ENCODE peak calls at places on chromosomes 11 and 22, in five cellular contexts. Y, W, G, N and K are unnamed samples.

GRCh38 chr11:3835100-3835485 is 5.7 kb downstream of the RHOG start:
- DNase-seq in Y (no peak), W (no peak), G (no peak), N (peak; percentile 19), K (no peak)

GRCh38 chr11:103338621-103339484 is 229.6 kb downstream of the DYNC2H1 start:
- DNase-seq in Y (no peak), W (peak; percentile 67), G (no peak), N (peak; percentile 80), K (peak; percentile 36)

GRCh38 chr11:13826505-13827278 is 135.8 kb upstream of the SPON1 start:
- DNase-seq in Y (no peak), W (no peak), G (peak; percentile 22), N (no peak), K (peak; percentile 48)

GRCh38 chr11:1113405-1114201 is 38.9 kb downstream of the MUC2 start:
- DNase-seq in Y (no peak), W (no peak), G (no peak), N (no peak), K (no peak)

GRCh38 chr22:30078320-30079311 is 1.6 kb upstream of the HORMAD2 start:
- DNase-seq in Y (no peak), W (no peak), G (no peak), N (no peak), K (peak; percentile 11)

GRCh38 chr22:17368144-17368726 is 1.0 kb upstream of the CECR2 start:
- DNase-seq in Y (no peak), W (no peak), G (peak; percentile 17), N (no peak), K (no peak)

GRCh38 chr11:368414-369335 is 624 bp upstream of the B4GALNT4 start:
- DNase-seq in Y (no peak), W (peak; percentile 7), G (peak; percentile 61), N (peak; percentile 45), K (no peak)

GRCh38 chr22:38867496-38868285 is 4.3 kb downstream of the CBX6 start:
- DNase-seq in Y (no peak), W (no peak), G (no peak), N (no peak), K (no peak)

GRCh38 chr22:36465232-36466021 is 16.0 kb downstream of the TXN2 start:
- DNase-seq in Y (no peak), W (peak; percentile 88), G (peak; percentile 90), N (peak; percentile 96), K (peak; percentile 91)

GRCh38 chr22:48941903-48942625 is 885.6 kb downstream of the BRD1 start:
- DNase-seq in Y (no peak), W (no peak), G (no peak), N (no peak), K (no peak)

GRCh38 chr11:57638005-57638760 is 11.5 kb downstream of the YPEL4 start:
- DNase-seq in Y (no peak), W (peak; percentile 86), G (peak; percentile 97), N (peak; percentile 89), K (peak; percentile 81)

GRCh38 chr11:1839924-1840779 is 1.4 kb downstream of the TNNI2 start:
- DNase-seq in Y (no peak), W (no peak), G (no peak), N (no peak), K (no peak)

GRCh38 chr22:29797351-29797750 is 30.2 kb downstream of the UQCR10 start:
- DNase-seq in Y (no peak), W (no peak), G (no peak), N (no peak), K (no peak)

GRCh38 chr11:118012083-118012669 is 26.0 kb downstream of the IL10RA start:
- DNase-seq in Y (no peak), W (no peak), G (peak; percentile 36), N (peak; percentile 28), K (peak; percentile 65)

GRCh38 chr11:77175021-77175842 is 47.2 kb downstream of the MYO7A start:
- DNase-seq in Y (no peak), W (no peak), G (no peak), N (no peak), K (no peak)

GRCh38 chr22:44584256-44584902 is 86.3 kb upstream of the RTL6 start:
- DNase-seq in Y (no peak), W (no peak), G (no peak), N (no peak), K (no peak)

GRCh38 chr11:92424281-92424680 is 199.7 kb downstream of the FAT3 start:
- DNase-seq in Y (no peak), W (peak; percentile 24), G (peak; percentile 11), N (no peak), K (peak; percentile 68)

GRCh38 chr11:88810420-88811097 is 255.2 kb downstream of the GRM5 start:
- DNase-seq in Y (no peak), W (no peak), G (no peak), N (no peak), K (no peak)

GRCh38 chr22:27317961-27318360 is 483.6 kb downstream of the MN1 start:
- DNase-seq in Y (no peak), W (no peak), G (no peak), N (no peak), K (peak; percentile 97)

GRCh38 chr11:3101921-3102640 is 44.9 kb upstream of the CARS1 start:
- DNase-seq in Y (no peak), W (no peak), G (no peak), N (no peak), K (no peak)

GRCh38 chr11:65780770-65781151 is at the start of gene AP5B1:
- DNase-seq in Y (peak; percentile 70), W (no peak), G (peak; percentile 91), N (peak; percentile 48), K (no peak)

GRCh38 chr22:44070029-44070428 is 45.9 kb downstream of the PARVB start:
- DNase-seq in Y (no peak), W (no peak), G (no peak), N (no peak), K (no peak)

GRCh38 chr22:37043828-37044538 is 7.6 kb upstream of the KCTD17 start:
- DNase-seq in Y (no peak), W (no peak), G (peak; percentile 51), N (peak; percentile 44), K (peak; percentile 57)

GRCh38 chr11:131108780-131109179 is 192.5 kb upstream of the SNX19 start:
- DNase-seq in Y (no peak), W (peak; percentile 10), G (no peak), N (no peak), K (no peak)

GRCh38 chr11:2561283-2562180 is 116.7 kb downstream of the KCNQ1 start:
- DNase-seq in Y (no peak), W (no peak), G (no peak), N (no peak), K (no peak)

GRCh38 chr11:74354036-74354435 is 42.6 kb upstream of the P4HA3 start:
- DNase-seq in Y (no peak), W (peak; percentile 24), G (peak; percentile 10), N (peak; percentile 68), K (no peak)

GRCh38 chr11:30346068-30346688 is 23.3 kb downstream of the ARL14EP start:
- DNase-seq in Y (peak; percentile 49), W (peak; percentile 20), G (peak; percentile 39), N (peak; percentile 41), K (peak; percentile 62)

GRCh38 chr11:108923413-108923812 is 258.5 kb downstream of the DDX10 start:
- DNase-seq in Y (no peak), W (no peak), G (no peak), N (no peak), K (no peak)

GRCh38 chr11:10750838-10751580 is at the start of gene CTR9:
- DNase-seq in Y (peak; percentile 89), W (peak; percentile 92), G (peak; percentile 94), N (peak; percentile 94), K (peak; percentile 89)

GRCh38 chr22:40428796-40429195 is 58.4 kb downstream of the SGSM3 start:
- DNase-seq in Y (no peak), W (no peak), G (no peak), N (no peak), K (no peak)

GRCh38 chr11:68146704-68147474 is 25.7 kb upstream of the CHKA start:
- DNase-seq in Y (no peak), W (peak; percentile 28), G (peak; percentile 58), N (peak; percentile 32), K (peak; percentile 79)

GRCh38 chr22:39487826-39488520 is 14.1 kb upstream of the MIEF1 start:
- DNase-seq in Y (no peak), W (no peak), G (no peak), N (no peak), K (no peak)

GRCh38 chr11:70944636-70945035 is 307.7 kb downstream of the SHANK2 start:
- DNase-seq in Y (no peak), W (no peak), G (no peak), N (no peak), K (no peak)

GRCh38 chr11:120929664-120930154 is 94.2 kb upstream of the TBCEL start:
- DNase-seq in Y (no peak), W (no peak), G (peak; percentile 61), N (peak; percentile 45), K (peak; percentile 12)